ENCODE peak calls at places on chromosomes 5 and 9, in six cellular contexts. T is GM20000, P is colonic mucosa, B is type B pancreatic cell, I is GM04504, Q is tibial artery. V is an unnamed sample.
A peak's percentile ranks its signal among the peaks of the same experiment; 100 is the strongest.

GRCh38 chr5:72224946-72225427 is 95.1 kb downstream of the MRPS27 start:
- DNase-seq in I (no peak), T (no peak), Q (no peak), B (no peak), P (no peak), V (no peak)

GRCh38 chr5:37272564-37272963 is 23.4 kb upstream of the CPLANE1 start:
- DNase-seq in Q (no peak), P (no peak), I (no peak), T (no peak), B (no peak), V (no peak)

GRCh38 chr5:98314262-98314661 is 459.2 kb upstream of the RGMB start:
- DNase-seq in I (peak; percentile 67), B (no peak), T (no peak), P (no peak), Q (no peak), V (no peak)

GRCh38 chr5:93789173-93790070 is 48.0 kb upstream of the POU5F2 start:
- DNase-seq in Q (no peak), I (peak; percentile 32), T (no peak), B (no peak), P (no peak), V (no peak)

GRCh38 chr5:178304761-178305645 is 72.4 kb upstream of the PHYKPL start:
- DNase-seq in P (no peak), Q (peak; percentile 20), B (no peak), T (no peak), I (peak; percentile 71), V (no peak)

GRCh38 chr5:146877783-146878470 is 630 bp downstream of the PPP2R2B start:
- DNase-seq in B (no peak), I (no peak), P (no peak), Q (no peak), T (peak; percentile 34), V (no peak)

GRCh38 chr5:168600409-168600808 is 21.2 kb upstream of the PANK3 start:
- DNase-seq in T (no peak), P (peak; percentile 80), Q (no peak), I (no peak), B (no peak), V (no peak)

GRCh38 chr5:38994329-38994927 is 79.8 kb downstream of the RICTOR start:
- DNase-seq in Q (no peak), P (peak; percentile 26), B (no peak), I (peak; percentile 40), T (peak; percentile 6), V (no peak)

GRCh38 chr9:136833381-136834142 is 8.7 kb upstream of the AJM1 start:
- DNase-seq in Q (no peak), P (no peak), T (no peak), B (no peak), I (no peak), V (no peak)

V was measured in esophagus muscularis mucosa.